ENCODE peak calls at places on chromosomes 1 and 21, in five cellular contexts. One of them, this sample, is unnamed.

GRCh38 chr1:25881266-25881665 is 5.8 kb upstream of the PAQR7 start:
- DNase-seq in posterior vena cava: peak
- DNase-seq in GM12865: no peak
- DNase-seq in GM23248: no peak
- DNase-seq in CD4-positive, CD25-positive, alpha-beta regulatory T cell: no peak
- DNase-seq in this sample: no peak

GRCh38 chr1:236179634-236180033 is 37.3 kb downstream of the GPR137B start:
- DNase-seq in posterior vena cava: no peak
- DNase-seq in GM12865: no peak
- DNase-seq in CD4-positive, CD25-positive, alpha-beta regulatory T cell: no peak
- DNase-seq in GM23248: no peak
- DNase-seq in this sample: no peak

GRCh38 chr1:150012611-150013010 is 2.1 kb upstream of the OTUD7B start:
- DNase-seq in posterior vena cava: no peak
- DNase-seq in GM12865: no peak
- DNase-seq in GM23248: no peak
- DNase-seq in CD4-positive, CD25-positive, alpha-beta regulatory T cell: no peak
- DNase-seq in this sample: no peak

GRCh38 chr1:26666855-26667254 is 29.0 kb upstream of the ARID1A start:
- DNase-seq in posterior vena cava: no peak
- DNase-seq in GM12865: no peak
- DNase-seq in CD4-positive, CD25-positive, alpha-beta regulatory T cell: no peak
- DNase-seq in GM23248: peak
- DNase-seq in this sample: no peak

GRCh38 chr1:214525535-214526019 is 25.8 kb downstream of the PTPN14 start:
- DNase-seq in posterior vena cava: no peak
- DNase-seq in CD4-positive, CD25-positive, alpha-beta regulatory T cell: no peak
- DNase-seq in GM23248: peak
- DNase-seq in GM12865: peak
- DNase-seq in this sample: no peak

GRCh38 chr1:30589083-30589482 is 134.3 kb downstream of the MATN1 start:
- DNase-seq in GM23248: no peak
- DNase-seq in posterior vena cava: no peak
- DNase-seq in CD4-positive, CD25-positive, alpha-beta regulatory T cell: no peak
- DNase-seq in GM12865: no peak
- DNase-seq in this sample: no peak

GRCh38 chr1:197441990-197442389 is 173.9 kb downstream of the CRB1 start:
- DNase-seq in posterior vena cava: no peak
- DNase-seq in GM12865: no peak
- DNase-seq in CD4-positive, CD25-positive, alpha-beta regulatory T cell: no peak
- DNase-seq in GM23248: peak
- DNase-seq in this sample: no peak

GRCh38 chr21:32516729-32517649 is 68.3 kb downstream of the TCP10L start:
- DNase-seq in posterior vena cava: no peak
- DNase-seq in GM23248: peak
- DNase-seq in GM12865: no peak
- DNase-seq in CD4-positive, CD25-positive, alpha-beta regulatory T cell: no peak
- DNase-seq in this sample: no peak

GRCh38 chr1:40711465-40712404 is 20.2 kb downstream of the NFYC start:
- DNase-seq in GM23248: peak
- DNase-seq in GM12865: peak
- DNase-seq in posterior vena cava: no peak
- DNase-seq in CD4-positive, CD25-positive, alpha-beta regulatory T cell: no peak
- DNase-seq in this sample: peak

GRCh38 chr1:167934407-167935251 is 1.9 kb upstream of the DCAF6 start:
- DNase-seq in CD4-positive, CD25-positive, alpha-beta regulatory T cell: no peak
- DNase-seq in posterior vena cava: no peak
- DNase-seq in GM23248: peak
- DNase-seq in GM12865: no peak
- DNase-seq in this sample: peak

GRCh38 chr1:28199328-28200233 is 23.1 kb upstream of the PTAFR start:
- DNase-seq in CD4-positive, CD25-positive, alpha-beta regulatory T cell: peak
- DNase-seq in GM12865: peak
- DNase-seq in posterior vena cava: no peak
- DNase-seq in GM23248: no peak
- DNase-seq in this sample: no peak

GRCh38 chr1:213067366-213067765 is 16.3 kb downstream of the RPS6KC1 start:
- DNase-seq in GM12865: no peak
- DNase-seq in posterior vena cava: no peak
- DNase-seq in CD4-positive, CD25-positive, alpha-beta regulatory T cell: no peak
- DNase-seq in GM23248: peak
- DNase-seq in this sample: no peak

GRCh38 chr1:25973610-25974355 is 24.1 kb downstream of the PAFAH2 start:
- DNase-seq in posterior vena cava: no peak
- DNase-seq in CD4-positive, CD25-positive, alpha-beta regulatory T cell: no peak
- DNase-seq in GM23248: no peak
- DNase-seq in GM12865: no peak
- DNase-seq in this sample: no peak

GRCh38 chr21:46080171-46081021 is 17.5 kb upstream of the COL6A2 start:
- DNase-seq in GM12865: no peak
- DNase-seq in posterior vena cava: peak
- DNase-seq in GM23248: peak
- DNase-seq in CD4-positive, CD25-positive, alpha-beta regulatory T cell: no peak
- DNase-seq in this sample: no peak

GRCh38 chr1:107679518-107679917 is 285.5 kb downstream of the VAV3 start:
- DNase-seq in GM12865: no peak
- DNase-seq in GM23248: no peak
- DNase-seq in posterior vena cava: no peak
- DNase-seq in CD4-positive, CD25-positive, alpha-beta regulatory T cell: no peak
- DNase-seq in this sample: no peak

GRCh38 chr1:31216016-31216415 is 23.7 kb downstream of the NKAIN1 start:
- DNase-seq in GM12865: no peak
- DNase-seq in CD4-positive, CD25-positive, alpha-beta regulatory T cell: no peak
- DNase-seq in GM23248: peak
- DNase-seq in posterior vena cava: peak
- DNase-seq in this sample: peak

GRCh38 chr1:152673016-152673415 is 2.1 kb upstream of the LCE2C start:
- DNase-seq in GM23248: peak
- DNase-seq in CD4-positive, CD25-positive, alpha-beta regulatory T cell: no peak
- DNase-seq in posterior vena cava: no peak
- DNase-seq in GM12865: no peak
- DNase-seq in this sample: no peak

GRCh38 chr1:37914719-37915483 is 32.0 kb downstream of the INPP5B start:
- DNase-seq in posterior vena cava: no peak
- DNase-seq in CD4-positive, CD25-positive, alpha-beta regulatory T cell: no peak
- DNase-seq in GM23248: no peak
- DNase-seq in GM12865: no peak
- DNase-seq in this sample: peak

GRCh38 chr21:45320261-45320990 is 32.7 kb upstream of the POFUT2 start:
- DNase-seq in posterior vena cava: peak
- DNase-seq in GM23248: no peak
- DNase-seq in GM12865: no peak
- DNase-seq in CD4-positive, CD25-positive, alpha-beta regulatory T cell: no peak
- DNase-seq in this sample: no peak

GRCh38 chr1:67883069-67883468 is 49.8 kb upstream of the GNG12 start:
- DNase-seq in posterior vena cava: no peak
- DNase-seq in GM12865: no peak
- DNase-seq in GM23248: peak
- DNase-seq in CD4-positive, CD25-positive, alpha-beta regulatory T cell: no peak
- DNase-seq in this sample: no peak

GRCh38 chr1:244290386-244290785 is 161.3 kb downstream of the ADSS2 start:
- DNase-seq in posterior vena cava: no peak
- DNase-seq in CD4-positive, CD25-positive, alpha-beta regulatory T cell: no peak
- DNase-seq in GM12865: no peak
- DNase-seq in GM23248: no peak
- DNase-seq in this sample: no peak

GRCh38 chr1:117237701-117238413 is 27.1 kb upstream of the VTCN1 start:
- DNase-seq in CD4-positive, CD25-positive, alpha-beta regulatory T cell: no peak
- DNase-seq in GM23248: peak
- DNase-seq in posterior vena cava: no peak
- DNase-seq in GM12865: no peak
- DNase-seq in this sample: no peak

GRCh38 chr1:86477721-86478120 is 9.0 kb downstream of the CLCA1 start:
- DNase-seq in CD4-positive, CD25-positive, alpha-beta regulatory T cell: no peak
- DNase-seq in GM23248: peak
- DNase-seq in posterior vena cava: no peak
- DNase-seq in GM12865: no peak
- DNase-seq in this sample: no peak

GRCh38 chr1:224540535-224540934 is 75.6 kb upstream of the CNIH3 start:
- DNase-seq in posterior vena cava: no peak
- DNase-seq in GM12865: no peak
- DNase-seq in GM23248: no peak
- DNase-seq in CD4-positive, CD25-positive, alpha-beta regulatory T cell: no peak
- DNase-seq in this sample: no peak

GRCh38 chr1:81678779-81679178 is 122.0 kb upstream of the ADGRL2 start:
- DNase-seq in GM12865: no peak
- DNase-seq in posterior vena cava: no peak
- DNase-seq in CD4-positive, CD25-positive, alpha-beta regulatory T cell: no peak
- DNase-seq in GM23248: no peak
- DNase-seq in this sample: no peak

GRCh38 chr1:39453603-39454002 is 37.8 kb upstream of the BMP8A start:
- DNase-seq in GM12865: no peak
- DNase-seq in CD4-positive, CD25-positive, alpha-beta regulatory T cell: no peak
- DNase-seq in GM23248: peak
- DNase-seq in posterior vena cava: peak
- DNase-seq in this sample: no peak

GRCh38 chr1:1827089-1827433 is 48.8 kb upstream of the NADK start:
- DNase-seq in GM23248: peak
- DNase-seq in GM12865: no peak
- DNase-seq in CD4-positive, CD25-positive, alpha-beta regulatory T cell: no peak
- DNase-seq in posterior vena cava: no peak
- DNase-seq in this sample: no peak

GRCh38 chr1:204254031-204254661 is 40.4 kb upstream of the GOLT1A start:
- DNase-seq in posterior vena cava: peak
- DNase-seq in CD4-positive, CD25-positive, alpha-beta regulatory T cell: no peak
- DNase-seq in GM23248: peak
- DNase-seq in GM12865: no peak
- DNase-seq in this sample: no peak

GRCh38 chr1:221810406-221810805 is 68.5 kb upstream of the DUSP10 start:
- DNase-seq in CD4-positive, CD25-positive, alpha-beta regulatory T cell: no peak
- DNase-seq in posterior vena cava: no peak
- DNase-seq in GM12865: no peak
- DNase-seq in GM23248: peak
- DNase-seq in this sample: no peak

GRCh38 chr21:31264574-31264973 is 79.5 kb downstream of the TIAM1 start:
- DNase-seq in GM23248: no peak
- DNase-seq in GM12865: no peak
- DNase-seq in CD4-positive, CD25-positive, alpha-beta regulatory T cell: no peak
- DNase-seq in posterior vena cava: no peak
- DNase-seq in this sample: no peak

GRCh38 chr1:63773496-63773814 is 362 bp upstream of the ROR1 start:
- DNase-seq in GM12865: no peak
- DNase-seq in GM23248: no peak
- DNase-seq in CD4-positive, CD25-positive, alpha-beta regulatory T cell: no peak
- DNase-seq in posterior vena cava: no peak
- DNase-seq in this sample: no peak

GRCh38 chr1:64231153-64231552 is 27.7 kb downstream of the UBE2U start:
- DNase-seq in GM23248: no peak
- DNase-seq in GM12865: no peak
- DNase-seq in posterior vena cava: no peak
- DNase-seq in CD4-positive, CD25-positive, alpha-beta regulatory T cell: no peak
- DNase-seq in this sample: peak

GRCh38 chr21:25701529-25701928 is 33.2 kb downstream of the ATP5PF start:
- DNase-seq in posterior vena cava: no peak
- DNase-seq in GM23248: no peak
- DNase-seq in CD4-positive, CD25-positive, alpha-beta regulatory T cell: no peak
- DNase-seq in GM12865: no peak
- DNase-seq in this sample: no peak

GRCh38 chr21:25646541-25646940 is 7.5 kb downstream of the JAM2 start:
- DNase-seq in GM23248: no peak
- DNase-seq in GM12865: no peak
- DNase-seq in CD4-positive, CD25-positive, alpha-beta regulatory T cell: no peak
- DNase-seq in posterior vena cava: no peak
- DNase-seq in this sample: no peak

GRCh38 chr1:36912365-36912840 is 121.9 kb downstream of the GRIK3 start:
- DNase-seq in GM23248: no peak
- DNase-seq in GM12865: no peak
- DNase-seq in CD4-positive, CD25-positive, alpha-beta regulatory T cell: no peak
- DNase-seq in posterior vena cava: no peak
- DNase-seq in this sample: no peak

GRCh38 chr21:42476493-42477342 is 19.3 kb downstream of the RSPH1 start:
- DNase-seq in posterior vena cava: no peak
- DNase-seq in GM23248: no peak
- DNase-seq in CD4-positive, CD25-positive, alpha-beta regulatory T cell: no peak
- DNase-seq in GM12865: peak
- DNase-seq in this sample: no peak